ENCODE peak calls at places on chromosomes 16 and 17, in five cellular contexts. T is NCI-H510A treated with DMSO at 0.1 percent for 48 hours; F is lower lobe of right lung; E is activated CD4-positive, alpha-beta T cell treated with anti-CD3 and anti-CD28 coated beads, Interleukin-2, amount 10 ng/mL, durations not matched to agents 24 days and 14 days; S is bronchial epithelial cell. Q is an unnamed sample.

GRCh38 chr17:75557075-75557851 is 30.3 kb upstream of the MYO15B start:
- DNase-seq in T (no peak), F (peak; percentile 82), E (no peak), S (peak; percentile 4), Q (no peak)

GRCh38 chr16:73671102-73671501 is 623.2 kb upstream of the ZFHX3 start:
- DNase-seq in S (no peak), T (no peak), E (no peak), F (no peak), Q (no peak)

GRCh38 chr17:76408037-76408849 is 23.8 kb downstream of the SPHK1 start:
- DNase-seq in E (peak; percentile 91), S (peak; percentile 56), T (peak; percentile 60), F (peak; percentile 75), Q (peak; percentile 67)

GRCh38 chr16:86978445-86979030 is 338.7 kb downstream of the C16orf95 start:
- DNase-seq in T (no peak), S (no peak), F (peak; percentile 30), E (no peak), Q (no peak)

GRCh38 chr16:29816694-29817441 is 916 bp downstream of the PAGR1 start:
- DNase-seq in S (peak; percentile 35), T (peak; percentile 84), E (peak; percentile 89), F (peak; percentile 80), Q (peak; percentile 72)

GRCh38 chr17:46769531-46770438 is 48.7 kb downstream of the WNT3 start:
- DNase-seq in S (no peak), E (no peak), T (no peak), F (peak; percentile 40), Q (no peak)

GRCh38 chr17:74085434-74085833 is 118.0 kb upstream of the RPL38 start:
- DNase-seq in E (no peak), F (no peak), S (no peak), T (no peak), Q (peak; percentile 36)

GRCh38 chr17:72600934-72601333 is 480.1 kb downstream of the SOX9 start:
- DNase-seq in S (no peak), E (no peak), F (no peak), T (no peak), Q (no peak)

GRCh38 chr16:26985100-26986065 is 81.3 kb upstream of the C16orf82 start:
- DNase-seq in E (no peak), S (no peak), T (no peak), F (no peak), Q (no peak)

GRCh38 chr17:51385208-51385607 is 124.9 kb downstream of the UTP18 start:
- DNase-seq in E (no peak), S (no peak), T (no peak), F (no peak), Q (no peak)

GRCh38 chr16:3578610-3579551 is 1.7 kb upstream of the NLRC3 start:
- DNase-seq in F (no peak), E (peak; percentile 91), T (no peak), S (no peak), Q (no peak)

GRCh38 chr16:66511615-66512500 is 38.1 kb downstream of the TK2 start:
- DNase-seq in E (peak; percentile 69), S (peak; percentile 81), F (no peak), T (no peak), Q (no peak)

GRCh38 chr17:17729620-17730249 is 48.5 kb downstream of the RAI1 start:
- DNase-seq in F (no peak), E (peak; percentile 87), T (peak; percentile 72), S (no peak), Q (peak; percentile 39)

GRCh38 chr17:4782652-4783051 is 3.5 kb downstream of the VMO1 start:
- DNase-seq in E (peak; percentile 75), T (peak; percentile 4), S (no peak), F (peak; percentile 76), Q (no peak)

GRCh38 chr17:59607061-59607460 is 12.6 kb upstream of the CLTC start:
- DNase-seq in F (no peak), E (no peak), S (no peak), T (no peak), Q (no peak)